ENCODE peak calls at places on chromosome 17, in ten cellular contexts. N is progenitor cell of endocrine pancreas; A is AML-193; L is neural crest cell; X is activated CD8-positive, alpha-beta memory T cell treated with anti-CD3 and anti-CD28 coated beads, Interleukin-2, amount 10 ng/mL, durations not matched to agents 7 days and 5 days; K is HTR-8/SVneo; O is NCI-H2171 treated with DMSO at 0.1 percent for 48 hours; D is naive thymus-derived CD8-positive, alpha-beta T cell; W is CD8-positive, alpha-beta memory T cell; I is mammary epithelial cell. Y is an unnamed sample.

GRCh38 chr17:79925242-79925957 is 86.2 kb upstream of the CBX4 start:
- DNase-seq in N (no peak), A (no peak), L (no peak), X (no peak), K (no peak), O (no peak), D (no peak), W (no peak), I (no peak), Y (peak)

GRCh38 chr17:351875-352420 is 659 bp downstream of the RPH3AL start:
- DNase-seq in N (no peak), A (no peak), L (no peak), X (no peak), K (no peak), O (peak), D (no peak), W (no peak), I (no peak), Y (no peak)

GRCh38 chr17:35448214-35448898 is at the start of gene SLFN13:
- DNase-seq in N (peak), A (peak), L (peak), X (peak), K (peak), O (no peak), D (peak), W (peak), I (peak), Y (peak)

GRCh38 chr17:40070895-40071719 is 8.3 kb downstream of the THRA start:
- DNase-seq in N (no peak), A (no peak), L (no peak), X (no peak), K (no peak), O (no peak), D (no peak), W (no peak), I (no peak), Y (no peak)

GRCh38 chr17:70582777-70583176 is 413.4 kb downstream of the KCNJ2 start:
- DNase-seq in N (no peak), A (no peak), L (no peak), X (no peak), K (no peak), O (no peak), D (no peak), W (no peak), I (no peak), Y (no peak)

GRCh38 chr17:40063034-40063765 is 435 bp downstream of the THRA start:
- DNase-seq in N (peak), A (peak), L (peak), X (peak), K (no peak), O (peak), D (no peak), W (no peak), I (peak), Y (no peak)

GRCh38 chr17:44355642-44356099 is 8.0 kb downstream of the FAM171A2 start:
- DNase-seq in N (no peak), A (no peak), L (no peak), X (no peak), K (no peak), O (no peak), D (no peak), W (no peak), I (no peak), Y (no peak)

GRCh38 chr17:80259642-80260535 is 763 bp upstream of the RNF213 start:
- DNase-seq in N (peak), A (peak), L (peak), X (peak), K (peak), O (peak), D (peak), W (peak), I (peak), Y (peak)

GRCh38 chr17:67488161-67488560 is 111.1 kb downstream of the PITPNC1 start:
- DNase-seq in N (no peak), A (no peak), L (no peak), X (no peak), K (no peak), O (no peak), D (no peak), W (no peak), I (no peak), Y (no peak)

GRCh38 chr17:7380321-7380720 is 568 bp upstream of the TNK1 start:
- DNase-seq in N (no peak), A (no peak), L (no peak), X (no peak), K (no peak), O (no peak), D (no peak), W (no peak), I (no peak), Y (no peak)

GRCh38 chr17:16425698-16426659 is 10.6 kb downstream of the TRPV2 start:
- DNase-seq in N (no peak), A (no peak), L (no peak), X (no peak), K (no peak), O (no peak), D (no peak), W (no peak), I (no peak), Y (no peak)